ENCODE peak calls at places on chromosomes 16 and 17, in seven cellular contexts. One of them, this sample, is unnamed.

GRCh38 chr16:70730016-70730415 is 44.2 kb upstream of the MTSS2 start:
- DNase-seq in fibroblast of the aortic adventitia: no peak
- DNase-seq in activated naive CD4-positive, alpha-beta T cell treated with anti-CD3 and anti-CD28 coated beads, Interleukin-2, amount 50 U/mL, for 16 hours: no peak
- DNase-seq in G401: peak
- DNase-seq in smooth muscle cell of the brain vasculature: no peak
- DNase-seq in activated T-cell treated with anti-CD3 and anti-CD28 coated beads for 1 hour: no peak
- DNase-seq in HTR-8/SVneo: no peak
- DNase-seq in this sample: no peak

GRCh38 chr16:88743693-88744519 is 37.6 kb downstream of the CTU2 start:
- DNase-seq in activated T-cell treated with anti-CD3 and anti-CD28 coated beads for 1 hour: peak
- DNase-seq in HTR-8/SVneo: peak
- DNase-seq in G401: peak
- DNase-seq in smooth muscle cell of the brain vasculature: no peak
- DNase-seq in fibroblast of the aortic adventitia: peak
- DNase-seq in activated naive CD4-positive, alpha-beta T cell treated with anti-CD3 and anti-CD28 coated beads, Interleukin-2, amount 50 U/mL, for 16 hours: peak
- DNase-seq in this sample: no peak

GRCh38 chr17:10069301-10069700 is 129.1 kb downstream of the GAS7 start:
- DNase-seq in HTR-8/SVneo: no peak
- DNase-seq in activated naive CD4-positive, alpha-beta T cell treated with anti-CD3 and anti-CD28 coated beads, Interleukin-2, amount 50 U/mL, for 16 hours: no peak
- DNase-seq in activated T-cell treated with anti-CD3 and anti-CD28 coated beads for 1 hour: no peak
- DNase-seq in smooth muscle cell of the brain vasculature: no peak
- DNase-seq in G401: no peak
- DNase-seq in fibroblast of the aortic adventitia: peak
- DNase-seq in this sample: no peak

GRCh38 chr16:72793017-72793416 is 254.9 kb downstream of the ZFHX3 start:
- DNase-seq in G401: no peak
- DNase-seq in HTR-8/SVneo: no peak
- DNase-seq in smooth muscle cell of the brain vasculature: no peak
- DNase-seq in activated naive CD4-positive, alpha-beta T cell treated with anti-CD3 and anti-CD28 coated beads, Interleukin-2, amount 50 U/mL, for 16 hours: no peak
- DNase-seq in fibroblast of the aortic adventitia: no peak
- DNase-seq in activated T-cell treated with anti-CD3 and anti-CD28 coated beads for 1 hour: no peak
- DNase-seq in this sample: no peak

GRCh38 chr17:58487589-58488427 is at the start of gene HSF5:
- DNase-seq in fibroblast of the aortic adventitia: no peak
- DNase-seq in smooth muscle cell of the brain vasculature: no peak
- DNase-seq in HTR-8/SVneo: no peak
- DNase-seq in G401: no peak
- DNase-seq in activated naive CD4-positive, alpha-beta T cell treated with anti-CD3 and anti-CD28 coated beads, Interleukin-2, amount 50 U/mL, for 16 hours: peak
- DNase-seq in activated T-cell treated with anti-CD3 and anti-CD28 coated beads for 1 hour: peak
- DNase-seq in this sample: no peak

GRCh38 chr17:4933646-4934045 is 1.6 kb downstream of the GP1BA start:
- DNase-seq in fibroblast of the aortic adventitia: no peak
- DNase-seq in HTR-8/SVneo: no peak
- DNase-seq in smooth muscle cell of the brain vasculature: no peak
- DNase-seq in G401: no peak
- DNase-seq in activated naive CD4-positive, alpha-beta T cell treated with anti-CD3 and anti-CD28 coated beads, Interleukin-2, amount 50 U/mL, for 16 hours: no peak
- DNase-seq in activated T-cell treated with anti-CD3 and anti-CD28 coated beads for 1 hour: no peak
- DNase-seq in this sample: no peak

GRCh38 chr16:10121496-10121895 is 60.7 kb downstream of the GRIN2A start:
- DNase-seq in smooth muscle cell of the brain vasculature: no peak
- DNase-seq in G401: no peak
- DNase-seq in activated T-cell treated with anti-CD3 and anti-CD28 coated beads for 1 hour: no peak
- DNase-seq in HTR-8/SVneo: no peak
- DNase-seq in fibroblast of the aortic adventitia: peak
- DNase-seq in activated naive CD4-positive, alpha-beta T cell treated with anti-CD3 and anti-CD28 coated beads, Interleukin-2, amount 50 U/mL, for 16 hours: no peak
- DNase-seq in this sample: no peak

GRCh38 chr17:77681820-77682219 is 276.7 kb upstream of the TNRC6C start:
- DNase-seq in G401: peak
- DNase-seq in fibroblast of the aortic adventitia: peak
- DNase-seq in HTR-8/SVneo: no peak
- DNase-seq in activated T-cell treated with anti-CD3 and anti-CD28 coated beads for 1 hour: no peak
- DNase-seq in smooth muscle cell of the brain vasculature: no peak
- DNase-seq in activated naive CD4-positive, alpha-beta T cell treated with anti-CD3 and anti-CD28 coated beads, Interleukin-2, amount 50 U/mL, for 16 hours: no peak
- DNase-seq in this sample: no peak

GRCh38 chr17:38748329-38749221 is at the start of gene PCGF2:
- DNase-seq in fibroblast of the aortic adventitia: peak
- DNase-seq in HTR-8/SVneo: peak
- DNase-seq in activated naive CD4-positive, alpha-beta T cell treated with anti-CD3 and anti-CD28 coated beads, Interleukin-2, amount 50 U/mL, for 16 hours: no peak
- DNase-seq in activated T-cell treated with anti-CD3 and anti-CD28 coated beads for 1 hour: no peak
- DNase-seq in smooth muscle cell of the brain vasculature: no peak
- DNase-seq in G401: peak
- DNase-seq in this sample: no peak

GRCh38 chr17:16463341-16464000 is 28.5 kb downstream of the LRRC75A start:
- DNase-seq in smooth muscle cell of the brain vasculature: no peak
- DNase-seq in G401: peak
- DNase-seq in activated T-cell treated with anti-CD3 and anti-CD28 coated beads for 1 hour: no peak
- DNase-seq in activated naive CD4-positive, alpha-beta T cell treated with anti-CD3 and anti-CD28 coated beads, Interleukin-2, amount 50 U/mL, for 16 hours: no peak
- DNase-seq in fibroblast of the aortic adventitia: peak
- DNase-seq in HTR-8/SVneo: no peak
- DNase-seq in this sample: no peak

GRCh38 chr17:39763046-39763800 is 25.5 kb downstream of the GRB7 start:
- DNase-seq in activated naive CD4-positive, alpha-beta T cell treated with anti-CD3 and anti-CD28 coated beads, Interleukin-2, amount 50 U/mL, for 16 hours: no peak
- DNase-seq in fibroblast of the aortic adventitia: peak
- DNase-seq in G401: no peak
- DNase-seq in activated T-cell treated with anti-CD3 and anti-CD28 coated beads for 1 hour: no peak
- DNase-seq in smooth muscle cell of the brain vasculature: no peak
- DNase-seq in HTR-8/SVneo: no peak
- DNase-seq in this sample: no peak

GRCh38 chr16:49658491-49658890 is 197.4 kb downstream of the ZNF423 start:
- DNase-seq in fibroblast of the aortic adventitia: no peak
- DNase-seq in smooth muscle cell of the brain vasculature: no peak
- DNase-seq in activated naive CD4-positive, alpha-beta T cell treated with anti-CD3 and anti-CD28 coated beads, Interleukin-2, amount 50 U/mL, for 16 hours: no peak
- DNase-seq in G401: no peak
- DNase-seq in activated T-cell treated with anti-CD3 and anti-CD28 coated beads for 1 hour: no peak
- DNase-seq in HTR-8/SVneo: no peak
- DNase-seq in this sample: no peak

GRCh38 chr17:12180644-12181261 is 160.1 kb downstream of the MAP2K4 start:
- DNase-seq in activated naive CD4-positive, alpha-beta T cell treated with anti-CD3 and anti-CD28 coated beads, Interleukin-2, amount 50 U/mL, for 16 hours: no peak
- DNase-seq in fibroblast of the aortic adventitia: peak
- DNase-seq in HTR-8/SVneo: peak
- DNase-seq in activated T-cell treated with anti-CD3 and anti-CD28 coated beads for 1 hour: no peak
- DNase-seq in G401: peak
- DNase-seq in smooth muscle cell of the brain vasculature: peak
- DNase-seq in this sample: peak

GRCh38 chr17:80937501-80938356 is 53.9 kb upstream of the CHMP6 start:
- DNase-seq in smooth muscle cell of the brain vasculature: no peak
- DNase-seq in activated T-cell treated with anti-CD3 and anti-CD28 coated beads for 1 hour: no peak
- DNase-seq in activated naive CD4-positive, alpha-beta T cell treated with anti-CD3 and anti-CD28 coated beads, Interleukin-2, amount 50 U/mL, for 16 hours: no peak
- DNase-seq in fibroblast of the aortic adventitia: peak
- DNase-seq in HTR-8/SVneo: no peak
- DNase-seq in G401: no peak
- DNase-seq in this sample: no peak

This sample was measured in brain pericyte.